ENCODE peak calls at places on chromosomes 16 and 17, in four cellular contexts. O is colonic mucosa, R is body of pancreas, H is transverse colon. P is an unnamed sample.

GRCh38 chr16:27764869-27765675 is 215.1 kb downstream of the KATNIP start:
- DNase-seq in O (no peak), H (no peak), R (no peak), P (no peak)

GRCh38 chr17:59372138-59372751 is 40.8 kb downstream of the YPEL2 start:
- DNase-seq in H (peak; percentile 68), R (peak; percentile 71), O (peak; percentile 79), P (no peak)

GRCh38 chr17:40538019-40538935 is 27.0 kb downstream of the CCR7 start:
- DNase-seq in R (peak; percentile 85), H (no peak), O (no peak), P (no peak)

GRCh38 chr17:74433421-74434121 is 1.7 kb downstream of the GPRC5C start:
- DNase-seq in H (no peak), O (no peak), R (peak; percentile 35), P (no peak)

GRCh38 chr17:17929655-17930380 is 42.4 kb downstream of the TOM1L2 start:
- DNase-seq in R (no peak), H (no peak), O (no peak), P (no peak)

GRCh38 chr16:648071-648785 is 937 bp upstream of the WDR90 start:
- DNase-seq in H (peak; percentile 90), R (peak; percentile 88), O (peak; percentile 87), P (peak; percentile 55)

GRCh38 chr16:5010576-5011329 is 23.0 kb downstream of the NAGPA start:
- DNase-seq in O (no peak), H (no peak), R (no peak), P (no peak)

GRCh38 chr17:66255112-66255511 is 25.9 kb upstream of the APOH start:
- DNase-seq in O (peak; percentile 44), H (no peak), R (peak; percentile 61), P (peak; percentile 85)

GRCh38 chr17:64223931-64224657 is 39.0 kb downstream of the TEX2 start:
- DNase-seq in O (no peak), H (no peak), R (no peak), P (no peak)

GRCh38 chr17:77572851-77573250 is 385.7 kb upstream of the TNRC6C start:
- DNase-seq in H (no peak), O (no peak), R (no peak), P (no peak)

GRCh38 chr17:31428111-31428510 is 36.6 kb downstream of the RAB11FIP4 start:
- DNase-seq in H (no peak), R (no peak), O (no peak), P (no peak)

GRCh38 chr17:57995076-57995956 is 7.3 kb upstream of the VEZF1 start:
- DNase-seq in R (peak; percentile 80), H (peak; percentile 66), O (peak; percentile 65), P (peak; percentile 88)

GRCh38 chr17:17822189-17822978 is 14.4 kb downstream of the SREBF1 start:
- DNase-seq in R (peak; percentile 85), H (no peak), O (peak; percentile 59), P (no peak)

GRCh38 chr17:18250259-18250658 is 8.3 kb downstream of the FLII start:
- DNase-seq in R (peak; percentile 87), H (peak; percentile 79), O (peak; percentile 80), P (no peak)

GRCh38 chr17:81142301-81143199 is 22.8 kb upstream of the PVALEF start:
- DNase-seq in O (peak; percentile 80), H (peak; percentile 81), R (peak; percentile 87), P (peak; percentile 85)

GRCh38 chr17:7915611-7916382 is at the start of gene RNF227:
- DNase-seq in O (peak; percentile 96), R (peak; percentile 91), H (peak; percentile 94), P (peak; percentile 98)

GRCh38 chr16:87053016-87053982 is 263.9 kb downstream of the C16orf95 start:
- DNase-seq in H (no peak), O (no peak), R (no peak), P (no peak)

GRCh38 chr16:67541391-67542263 is 13.0 kb downstream of the RIPOR1 start:
- DNase-seq in H (peak; percentile 5), R (peak; percentile 56), O (no peak), P (no peak)

GRCh38 chr17:49699967-49700575 is 7.7 kb downstream of the SLC35B1 start:
- DNase-seq in O (no peak), H (no peak), R (no peak), P (no peak)

GRCh38 chr16:15483857-15484256 is 49.5 kb downstream of the BMERB1 start:
- DNase-seq in R (no peak), H (no peak), O (no peak), P (no peak)

GRCh38 chr16:67296422-67296821 is 17.1 kb downstream of the PLEKHG4 start:
- DNase-seq in R (no peak), O (no peak), H (no peak), P (no peak)

GRCh38 chr16:28990375-28991040 is 5.7 kb downstream of the LAT start:
- DNase-seq in O (no peak), H (no peak), R (no peak), P (no peak)

GRCh38 chr17:45171338-45172231 is 9.9 kb downstream of the HEXIM2 start:
- DNase-seq in H (peak; percentile 55), R (peak; percentile 58), O (peak; percentile 83), P (no peak)

GRCh38 chr17:64781810-64782555 is 119.9 kb upstream of the SMURF2 start:
- DNase-seq in H (no peak), O (peak; percentile 22), R (no peak), P (no peak)

GRCh38 chr17:33955461-33955860 is 299.6 kb upstream of the CCL2 start:
- DNase-seq in R (no peak), O (no peak), H (no peak), P (no peak)

GRCh38 chr16:6684076-6684673 is 648.5 kb upstream of the RBFOX1 start:
- DNase-seq in R (peak; percentile 6), O (peak; percentile 18), H (peak; percentile 11), P (peak; percentile 30)

GRCh38 chr16:6687593-6687992 is 645.1 kb upstream of the RBFOX1 start:
- DNase-seq in O (no peak), H (no peak), R (no peak), P (no peak)

DNA sequence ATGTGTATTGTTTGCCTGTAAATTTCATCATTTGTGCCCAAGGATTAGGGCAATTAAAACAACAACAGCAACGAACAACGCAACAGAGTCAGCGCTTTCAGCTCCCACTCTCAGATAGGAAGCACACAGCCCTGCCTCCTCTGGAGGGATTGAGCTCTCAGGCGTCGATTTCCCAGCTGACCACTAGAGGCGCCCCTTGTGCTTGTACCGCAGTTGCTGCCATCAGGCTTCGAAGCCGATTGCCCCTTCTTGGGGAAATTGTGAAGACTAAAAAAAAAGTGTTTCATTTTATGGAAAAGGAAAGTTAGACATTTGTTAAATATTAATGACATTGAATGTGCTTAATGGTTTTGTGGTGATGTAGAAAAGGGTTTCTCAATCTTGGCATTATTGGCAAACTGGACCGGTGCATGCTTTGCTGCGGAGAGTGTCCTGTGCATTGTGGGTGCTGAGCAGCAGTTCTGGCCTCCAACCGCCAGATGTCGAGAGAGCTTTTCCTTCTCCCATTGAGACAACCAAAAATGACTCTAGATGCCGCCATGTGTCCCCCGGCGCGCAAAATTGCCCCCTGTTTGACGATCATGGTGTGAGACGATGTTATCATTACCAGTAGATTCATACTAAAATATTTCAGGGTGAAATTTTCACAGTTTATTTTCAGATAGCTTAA is 650.4 kb upstream of the RBFOX1 start:
- DNase-seq in R (peak; percentile 34), H (peak; percentile 26), O (peak; percentile 46), P (peak; percentile 64)
- TF ChIP-seq CTCF in R (peak; percentile 37), H (peak; percentile 56), O (peak; percentile 80), P (peak; percentile 86)

GRCh38 chr16:58197314-58198012 is 443 bp downstream of the CSNK2A2 start:
- DNase-seq in R (no peak), H (no peak), O (no peak), P (no peak)

GRCh38 chr16:58200398-58200797 is 2.5 kb upstream of the CSNK2A2 start:
- DNase-seq in R (no peak), O (no peak), H (no peak), P (no peak)

GRCh38 chr16:58198022-58198683 is at the start of gene CSNK2A2:
- DNase-seq in R (peak; percentile 78), H (peak; percentile 78), O (peak; percentile 69), P (peak; percentile 87)

GRCh38 chr16:58196898-58197313 is 1.0 kb downstream of the CSNK2A2 start:
- DNase-seq in R (no peak), O (no peak), H (no peak), P (peak; percentile 31)

DNA sequence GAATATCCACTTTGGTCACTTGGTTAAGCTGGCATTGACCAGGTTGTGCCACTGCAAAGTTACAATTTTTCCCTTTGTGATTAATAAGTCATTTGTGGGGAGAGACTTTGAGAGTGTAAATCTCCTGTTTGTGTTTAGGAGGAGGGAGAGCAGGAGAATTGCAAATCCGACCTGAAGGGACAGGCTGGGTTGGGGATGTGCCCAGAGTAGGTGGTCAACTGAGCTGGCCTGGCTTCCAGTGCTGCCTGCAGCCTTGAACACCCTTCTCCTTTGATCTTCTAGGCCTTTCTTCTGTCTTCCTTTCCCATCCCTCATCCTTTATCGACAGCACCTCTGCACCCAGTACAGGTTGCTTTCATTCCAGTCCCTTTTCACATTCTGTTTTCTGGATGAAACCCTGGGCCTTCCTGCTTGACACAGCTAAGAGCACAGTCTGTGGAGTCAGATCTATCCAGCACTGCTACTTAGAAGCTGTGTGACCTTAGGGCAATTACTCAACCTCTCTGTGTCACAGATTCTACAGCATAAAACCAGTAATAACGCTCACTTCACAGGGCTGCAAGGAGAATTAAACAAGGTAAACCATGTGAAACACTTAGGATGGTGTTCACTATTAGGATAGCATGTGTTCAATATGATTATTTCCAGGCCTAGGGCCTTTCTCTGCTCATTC is 969 bp upstream of the CSNK2A2 start:
- DNase-seq in O (no peak), R (no peak), H (no peak), P (no peak)
- H3K4me3 ChIP-seq in O (no peak overlapping the region), R (no peak overlapping the region), H (no peak overlapping the region), P (peak overlapping the region; percentile 46)

DNA sequence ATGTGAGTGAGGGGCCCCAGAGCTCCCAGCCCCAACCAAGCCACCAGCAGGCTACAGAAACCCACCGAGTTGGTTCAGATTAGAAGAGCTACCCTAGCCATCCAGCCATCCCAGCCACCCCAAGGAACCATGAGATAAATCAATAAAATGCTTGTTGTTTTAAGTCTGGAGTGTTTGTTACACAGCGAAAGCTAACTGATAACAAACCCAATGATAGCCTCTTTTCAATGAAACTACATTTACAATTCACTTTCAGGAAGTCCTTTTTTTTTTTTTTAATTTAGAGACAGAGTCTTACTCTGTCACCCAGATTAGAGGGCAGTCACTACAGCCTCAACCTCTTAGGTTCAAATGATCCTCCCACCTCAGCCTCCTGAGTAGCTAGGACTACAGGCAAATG is 215.0 kb upstream of the ZFHX3 start:
- DNase-seq in H (no peak), O (no peak), R (no peak), P (no peak)
- H3K27ac ChIP-seq in H (no peak overlapping the region), O (no peak overlapping the region), R (no peak overlapping the region), P (no peak overlapping the region)

GRCh38 chr16:51638338-51639135 is 487.5 kb upstream of the SALL1 start:
- DNase-seq in O (no peak), H (no peak), R (no peak), P (peak; percentile 53)

GRCh38 chr16:51641191-51641765 is 490.2 kb upstream of the SALL1 start:
- DNase-seq in O (no peak), H (no peak), R (no peak), P (no peak)

GRCh38 chr16:51637744-51638100 is 486.7 kb upstream of the SALL1 start:
- DNase-seq in O (no peak), R (no peak), H (no peak), P (peak; percentile 97)

GRCh38 chr16:51636913-51637743 is 486.1 kb upstream of the SALL1 start:
- DNase-seq in R (no peak), O (no peak), H (no peak), P (peak; percentile 88)

DNA sequence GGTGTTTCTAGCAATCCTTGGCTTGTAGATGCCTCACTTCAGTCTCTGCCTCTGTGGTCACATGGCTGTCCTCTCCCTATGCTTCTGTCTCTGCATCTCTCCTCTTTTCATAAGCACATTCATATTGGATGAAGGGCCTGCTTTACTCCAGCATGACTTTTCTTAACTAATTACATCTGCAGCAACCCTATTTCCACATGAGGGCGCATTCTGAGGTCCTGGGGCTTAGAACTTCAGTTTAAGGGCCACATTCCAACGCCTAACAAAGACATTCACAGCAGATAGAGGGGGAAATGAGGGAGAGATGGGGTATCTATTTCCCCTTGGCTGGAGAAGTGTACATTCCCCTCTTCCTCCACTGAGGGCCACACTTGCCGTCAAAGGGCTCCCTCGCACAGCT is 489.1 kb upstream of the SALL1 start:
- DNase-seq in O (no peak), R (no peak), H (no peak), P (no peak)
- TF ChIP-seq CTCF in O (no peak), R (no peak), H (no peak), P (peak; percentile 20)

P was measured in A673.